ENCODE peak calls at places on chromosomes 2 and 18, in five cellular contexts. W is AG04449, R is activated T-helper 1 cell treated with Interleukin-2 at 50 U/mL for 16 hours, Q is HTR-8/SVneo, H is iPS-NIHi11. O is an unnamed sample.

GRCh38 chr18:75156139-75156750 is 52.7 kb downstream of the PTGR3 start:
- DNase-seq in R (no peak), W (no peak), Q (no peak), H (no peak), O (no peak)

GRCh38 chr2:148935791-148936190 is 60.8 kb downstream of the KIF5C start:
- DNase-seq in Q (no peak), R (no peak), W (no peak), H (no peak), O (no peak)

GRCh38 chr2:184564092-184564491 is 34.2 kb upstream of the ZNF804A start:
- DNase-seq in W (no peak), R (no peak), H (no peak), Q (no peak), O (no peak)

GRCh38 chr2:48713647-48714046 is 41.9 kb downstream of the LHCGR start:
- DNase-seq in R (no peak), H (no peak), Q (no peak), W (no peak), O (no peak)

GRCh38 chr2:157404363-157404762 is 39.5 kb downstream of the CYTIP start:
- DNase-seq in H (no peak), Q (no peak), R (peak), W (no peak), O (no peak)

GRCh38 chr2:26846881-26847662 is 860 bp upstream of the DPYSL5 start:
- DNase-seq in R (no peak), W (no peak), H (no peak), Q (no peak), O (no peak)

GRCh38 chr2:62811972-62812371 is 106.5 kb downstream of the EHBP1 start:
- DNase-seq in Q (no peak), H (no peak), W (no peak), R (no peak), O (no peak)

GRCh38 chr18:6174983-6175382 is 239.7 kb downstream of the L3MBTL4 start:
- DNase-seq in Q (no peak), W (no peak), R (no peak), H (no peak), O (no peak)

GRCh38 chr2:206642075-206643025 is at the start of gene FAM237A:
- DNase-seq in H (peak), W (no peak), R (no peak), Q (peak), O (no peak)

GRCh38 chr2:201116959-201117734 is 1.2 kb downstream of the CFLAR start:
- DNase-seq in H (no peak), R (no peak), Q (no peak), W (no peak), O (peak)

GRCh38 chr2:47422016-47422415 is 19.1 kb downstream of the MSH2 start:
- DNase-seq in H (no peak), W (no peak), R (no peak), Q (no peak), O (no peak)

GRCh38 chr2:45649457-45649854 is 2.0 kb upstream of the PRKCE start:
- DNase-seq in R (no peak), W (no peak), H (no peak), Q (no peak), O (no peak)

GRCh38 chr2:32484907-32485306 is 128.1 kb downstream of the BIRC6 start:
- DNase-seq in R (no peak), H (no peak), Q (peak), W (peak), O (no peak)

GRCh38 chr2:161825429-161825828 is 201.2 kb downstream of the SLC4A10 start:
- DNase-seq in R (no peak), H (no peak), W (no peak), Q (no peak), O (no peak)

GRCh38 chr18:73124165-73124564 is 256.4 kb upstream of the NETO1 start:
- DNase-seq in Q (no peak), W (no peak), H (no peak), R (no peak), O (no peak)

GRCh38 chr2:54709341-54709809 is 14.1 kb upstream of the EML6 start:
- DNase-seq in Q (no peak), W (no peak), H (no peak), R (no peak), O (no peak)

GRCh38 chr2:11784747-11785610 is 38.5 kb downstream of the LPIN1 start:
- DNase-seq in Q (peak), R (peak), H (peak), W (no peak), O (no peak)